ENCODE peak calls at places on chromosome 20, in four cellular contexts. J is left ventricle myocardium inferior, Y is adrenal gland, R is psoas muscle. V is an unnamed sample. For H3K4me1, the result is how much of the 10 kb centered on the place peaks cover.

GRCh38 chr20:19868383-19868782 is 110.3 kb downstream of the RIN2 start:
- DNase-seq in Y (no peak), J (no peak), R (no peak), V (no peak)

GRCh38 chr20:24194133-24194532 is 205.6 kb upstream of the GGTLC1 start:
- DNase-seq in J (no peak), R (no peak), Y (no peak), V (no peak)

GRCh38 chr20:8421981-8422380 is 289.9 kb downstream of the PLCB1 start:
- DNase-seq in Y (no peak), J (no peak), R (no peak), V (no peak)

GRCh38 chr20:61263084-61263695 is 11.1 kb downstream of the CDH4 start:
- DNase-seq in R (no peak), Y (peak), J (no peak), V (no peak)

GRCh38 chr20:14991023-14991422 is 653.6 kb upstream of the FLRT3 start:
- DNase-seq in Y (no peak), R (no peak), J (no peak), V (no peak)

GRCh38 chr20:51767867-51768758 is at the start of gene ATP9A:
- DNase-seq in R (peak), J (peak), Y (peak), V (peak)

GRCh38 chr20:59958626-59959025 is 403 bp downstream of the CDH26 start:
- DNase-seq in J (no peak), R (no peak), Y (no peak), V (no peak)

GRCh38 chr20:58868795-58869194 is 16.3 kb downstream of the GNAS start:
- DNase-seq in Y (peak), R (no peak), J (no peak), V (no peak)

GRCh38 chr20:41373384-41373783 is 6.8 kb upstream of the EMILIN3 start:
- DNase-seq in Y (no peak), R (no peak), J (no peak), V (no peak)

GRCh38 chr20:34639755-34640222 is 37.1 kb downstream of the PIGU start:
- DNase-seq in R (no peak), Y (no peak), J (no peak), V (no peak)

GRCh38 chr20:52497731-52498130 is 306.2 kb upstream of the ZFP64 start:
- DNase-seq in R (no peak), J (no peak), Y (no peak), V (no peak)

GRCh38 chr20:58514321-58515239 is 619 bp downstream of the APCDD1L start:
- DNase-seq in J (no peak), R (no peak), Y (no peak), V (no peak)

DNA sequence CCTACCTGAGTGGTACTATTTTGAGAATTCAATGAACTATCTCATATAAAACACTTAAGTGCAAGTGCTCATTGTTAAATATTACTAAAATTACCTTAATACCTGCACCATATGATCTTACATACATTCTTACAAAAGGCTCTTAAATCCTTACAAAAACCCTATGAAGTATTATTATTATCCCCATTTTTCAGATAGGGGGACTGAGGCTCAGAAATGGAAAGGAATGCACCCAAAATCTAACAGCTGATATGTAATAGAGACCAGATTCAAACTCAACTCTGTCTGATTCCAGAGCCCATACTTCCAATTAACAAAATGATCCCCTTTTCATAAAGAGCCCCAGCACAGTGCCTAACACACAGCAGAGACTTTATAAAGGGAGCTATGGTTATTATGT is 17.5 kb downstream of the BCL2L1 start:
- DNase-seq in J (no peak), R (no peak), Y (no peak), V (no peak)
- H3K4me1 ChIP-seq in J (half or more), R (half or more), Y (under half), V (under half)

GRCh38 chr20:16115891-16116577 is 457.2 kb downstream of the KIF16B start:
- DNase-seq in Y (no peak), J (peak), R (no peak), V (no peak)
- H3K4me1 ChIP-seq in Y (under half), J (under half), R (under half), V (under half)

GRCh38 chr20:50296450-50297375 is 106.1 kb downstream of the CEBPB start:
- DNase-seq in Y (no peak), J (no peak), R (peak), V (peak)

GRCh38 chr20:50299325-50299629 is 108.6 kb downstream of the CEBPB start:
- DNase-seq in R (no peak), Y (no peak), J (no peak), V (no peak)

GRCh38 chr20:50298554-50299324 is 108.1 kb downstream of the CEBPB start:
- DNase-seq in J (no peak), R (peak), Y (no peak), V (no peak)

GRCh38 chr20:50295762-50296449 is 105.3 kb downstream of the CEBPB start:
- DNase-seq in Y (peak), R (peak), J (no peak), V (peak)

DNA sequence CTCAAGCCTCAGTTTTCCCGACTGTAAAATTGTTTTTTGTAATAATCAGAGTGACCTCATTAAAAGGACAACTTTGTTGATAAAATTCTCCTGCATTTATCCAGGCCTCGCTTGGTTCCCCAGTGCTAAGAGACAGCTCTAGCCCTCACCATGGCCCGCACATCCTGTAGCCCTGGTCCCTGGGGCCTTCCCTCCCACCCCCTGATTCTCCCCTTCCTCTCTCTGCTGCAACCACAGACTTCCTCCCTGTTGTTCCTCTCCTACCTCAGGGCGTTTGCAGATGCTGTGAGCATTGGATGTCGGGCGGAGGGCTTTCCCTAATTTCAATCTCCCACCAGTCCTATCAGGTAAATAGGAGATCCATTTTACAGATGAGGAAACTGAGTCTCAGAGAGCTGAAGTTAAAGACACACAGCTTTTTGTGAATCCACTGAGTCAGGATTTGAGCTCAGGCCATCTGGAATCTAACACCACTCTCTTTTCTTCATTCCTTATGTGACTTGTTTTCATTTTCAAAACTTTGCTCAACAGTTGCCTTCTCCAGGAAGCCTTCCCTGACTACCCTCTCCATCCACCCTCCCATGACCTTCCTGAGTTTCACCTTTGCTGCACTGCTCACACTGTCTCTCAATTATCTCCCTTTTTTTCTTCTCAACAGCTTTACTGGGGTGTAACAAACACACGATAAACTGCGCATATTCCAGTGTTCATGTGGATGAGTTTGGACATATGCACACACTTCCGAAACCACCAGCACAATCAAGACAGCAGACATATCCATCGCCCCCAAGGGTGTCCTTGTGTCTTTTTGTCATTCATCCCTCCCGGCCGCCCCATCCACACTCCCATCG is 107.1 kb downstream of the CEBPB start:
- DNase-seq in Y (no peak), R (peak), J (no peak), V (no peak)
- H3K4me1 ChIP-seq in Y (under half), R (under half), J (under half), V (under half)

GRCh38 chr20:49282584-49283171 is 4.8 kb upstream of the ZNFX1 start:
- DNase-seq in Y (no peak), J (no peak), R (no peak), V (no peak)
- H3K4me1 ChIP-seq in Y (under half), J (half or more), R (under half), V (under half)

GRCh38 chr20:17576215-17576614 is 6.3 kb downstream of the DSTN start:
- DNase-seq in R (no peak), Y (no peak), J (no peak), V (no peak)
- H3K4me1 ChIP-seq in R (under half), Y (half or more), J (half or more), V (under half)

GRCh38 chr20:10707791-10708190 is 34.0 kb upstream of the JAG1 start:
- DNase-seq in Y (no peak), R (no peak), J (no peak), V (no peak)
- H3K4me1 ChIP-seq in Y (under half), R (under half), J (under half), V (under half)

DNA sequence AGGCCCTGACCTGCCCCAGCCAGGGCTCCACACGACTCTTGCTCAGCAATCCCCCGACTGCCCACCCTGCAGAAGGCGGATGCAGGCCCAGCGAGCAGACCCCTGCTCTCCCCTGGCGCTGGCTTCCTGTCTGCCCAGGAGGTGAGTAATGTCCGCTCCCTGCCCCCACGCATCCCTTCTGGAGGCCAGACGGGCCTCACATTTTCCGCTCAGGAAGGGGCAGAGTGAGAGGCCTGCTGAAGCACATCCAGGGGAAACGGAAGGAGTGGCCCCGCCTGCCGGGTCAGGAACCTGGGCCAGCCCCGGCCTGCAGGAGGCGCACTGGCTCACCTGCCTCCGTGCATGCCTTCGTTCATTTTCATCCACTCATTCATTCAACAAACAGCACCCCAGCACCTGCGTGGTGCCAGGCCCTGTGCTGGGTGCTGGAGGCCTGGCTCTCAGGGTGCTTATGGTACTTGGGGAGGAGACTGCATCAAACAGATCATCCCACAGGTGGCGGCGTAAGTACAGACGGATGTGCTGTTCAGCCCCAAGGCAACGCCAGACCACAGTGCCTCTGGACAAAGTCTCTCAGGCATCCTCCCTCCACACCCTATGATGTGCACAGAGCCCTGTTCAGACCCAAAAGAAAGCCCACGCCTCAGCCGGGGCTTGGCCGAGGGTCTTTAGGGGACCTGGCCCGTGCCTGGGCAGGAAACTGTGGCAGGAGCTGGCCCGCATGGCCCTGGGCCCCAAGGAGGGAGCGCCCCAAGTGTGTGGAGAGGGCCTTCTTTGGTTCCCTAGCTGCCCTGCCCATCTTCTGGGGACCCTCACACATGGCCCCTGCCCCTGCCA is 112.1 kb downstream of the ASXL1 start:
- DNase-seq in R (peak), Y (peak), J (peak), V (peak)
- H3K4me1 ChIP-seq in R (under half), Y (half or more), J (half or more), V (under half)

DNA sequence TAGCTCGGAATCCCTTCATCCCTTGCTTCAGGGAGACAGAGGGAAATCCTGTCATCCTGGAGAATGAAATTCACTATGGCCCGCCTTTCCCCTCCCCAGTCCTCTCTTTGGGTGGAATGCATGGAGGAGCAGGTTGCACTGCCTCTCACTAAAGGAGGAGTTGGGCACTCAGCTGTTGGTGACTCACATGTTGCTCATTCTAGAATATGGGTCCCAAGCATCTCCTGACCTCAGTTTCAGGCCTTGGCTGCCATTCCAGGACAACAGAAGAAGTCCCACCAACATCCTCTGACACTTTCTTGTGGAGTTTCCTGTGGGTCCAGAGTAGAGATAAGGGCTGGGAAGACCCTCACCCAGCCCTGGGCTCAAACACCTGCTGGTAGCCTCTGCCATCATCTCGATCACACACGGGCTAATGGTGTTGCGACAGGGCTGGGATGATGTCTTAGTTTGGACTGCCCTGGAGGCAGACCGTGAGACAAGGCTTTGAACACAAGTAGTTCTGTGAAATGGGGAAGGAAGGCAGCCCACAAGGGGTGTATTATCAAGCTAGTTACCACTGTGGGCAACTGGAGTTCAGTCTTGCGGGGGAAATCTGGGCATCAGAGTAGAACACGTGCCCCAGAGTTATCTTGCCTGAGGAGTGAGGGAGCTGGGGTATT is 52.4 kb upstream of the RNF24 start:
- DNase-seq in Y (no peak), R (no peak), J (no peak), V (no peak)
- H3K4me1 ChIP-seq in Y (under half), R (under half), J (half or more), V (under half)

GRCh38 chr20:37311710-37312355 is 22.4 kb downstream of the MANBAL start:
- DNase-seq in J (no peak), Y (no peak), R (no peak), V (no peak)
- H3K4me1 ChIP-seq in J (half or more), Y (under half), R (under half), V (under half)